ENCODE peak calls at places on chromosomes 1 and 21, in nine cellular contexts. K is lower lobe of right lung; X is neural progenitor cell; O is HCT116; D is aorta; Q is PC-3; H is hepatocyte; I is effector memory CD4-positive, alpha-beta T cell; P is cardiac muscle cell. T is an unnamed sample.

GRCh38 chr1:245168090-245168489 is 13.3 kb downstream of the KIF26B start:
- DNase-seq in H (no peak), Q (no peak), K (peak; percentile 72), X (no peak), O (no peak), I (no peak), D (peak; percentile 80), P (no peak), T (no peak)

GRCh38 chr21:14742119-14742518 is 196.0 kb upstream of the SAMSN1 start:
- DNase-seq in O (no peak), K (no peak), Q (peak; percentile 4), H (no peak), I (no peak), P (no peak), D (no peak), X (no peak), T (no peak)

GRCh38 chr1:244049142-244049968 is 1.7 kb upstream of the ZBTB18 start:
- DNase-seq in O (no peak), H (peak; percentile 76), Q (peak; percentile 38), P (peak; percentile 18), I (peak; percentile 29), X (peak; percentile 83), K (peak; percentile 63), D (peak; percentile 60), T (peak; percentile 35)

GRCh38 chr21:29725025-29725736 is 214.6 kb downstream of the GRIK1 start:
- DNase-seq in I (no peak), H (peak; percentile 31), Q (peak; percentile 24), D (no peak), K (no peak), P (no peak), X (no peak), O (no peak), T (no peak)

GRCh38 chr1:228268891-228269285 is 61.0 kb downstream of the OBSCN start:
- DNase-seq in I (no peak), P (no peak), D (no peak), O (no peak), X (no peak), H (no peak), K (no peak), Q (no peak), T (no peak)

GRCh38 chr1:103063911-103064310 is 44.4 kb downstream of the COL11A1 start:
- DNase-seq in D (no peak), K (no peak), H (no peak), I (no peak), O (no peak), P (peak; percentile 43), X (no peak), Q (no peak), T (no peak)

GRCh38 chr1:3067671-3068399 is 1.2 kb upstream of the PRDM16 start:
- DNase-seq in Q (no peak), X (peak; percentile 49), P (no peak), H (no peak), D (peak; percentile 48), I (no peak), O (no peak), K (peak; percentile 49), T (no peak)

GRCh38 chr1:186648606-186649005 is 31.6 kb downstream of the PTGS2 start:
- DNase-seq in Q (no peak), P (no peak), H (no peak), K (no peak), O (no peak), I (no peak), X (no peak), D (no peak), T (no peak)

GRCh38 chr1:6686294-6686693 is 15.3 kb downstream of the DNAJC11 start:
- DNase-seq in K (no peak), I (no peak), Q (no peak), D (no peak), P (no peak), X (no peak), H (no peak), O (no peak), T (peak; percentile 62)

GRCh38 chr21:31310750-31311149 is 33.3 kb downstream of the TIAM1 start:
- DNase-seq in O (no peak), X (peak; percentile 33), D (no peak), H (no peak), Q (peak; percentile 47), K (no peak), P (no peak), I (no peak), T (peak; percentile 11)

GRCh38 chr1:17755120-17755519 is at the start of gene ACTL8:
- DNase-seq in Q (no peak), D (no peak), O (no peak), P (no peak), X (no peak), K (peak; percentile 24), H (no peak), I (no peak), T (no peak)

GRCh38 chr21:32413697-32414578 is 1.4 kb downstream of the EVA1C start:
- DNase-seq in O (no peak), K (peak; percentile 80), H (no peak), D (no peak), I (no peak), P (peak; percentile 78), X (no peak), Q (peak; percentile 46), T (no peak)

GRCh38 chr1:205504311-205505075 is at the start of gene CDK18:
- DNase-seq in D (peak; percentile 92), O (peak; percentile 73), P (peak; percentile 75), X (peak; percentile 85), K (peak; percentile 93), I (no peak), Q (peak; percentile 86), H (peak; percentile 81), T (peak; percentile 76)

GRCh38 chr1:227315500-227316346 is 2.6 kb downstream of the CDC42BPA start:
- DNase-seq in K (no peak), P (peak; percentile 81), O (no peak), H (peak; percentile 70), D (no peak), I (no peak), X (peak; percentile 16), Q (peak; percentile 74), T (peak; percentile 54)

GRCh38 chr21:43815991-43816390 is 26.6 kb downstream of the RRP1 start:
- DNase-seq in K (no peak), I (no peak), D (no peak), X (no peak), Q (no peak), H (no peak), O (no peak), P (no peak), T (no peak)
- H3K27me3 ChIP-seq in K (no peaks in the 10 kb centered on the region), I (no peaks in the 10 kb centered on the region), D (no peaks in the 10 kb centered on the region), X (no peaks in the 10 kb centered on the region), Q (no peaks in the 10 kb centered on the region), H (no peaks in the 10 kb centered on the region), O (no peaks in the 10 kb centered on the region), P (no peaks in the 10 kb centered on the region), T (no peaks in the 10 kb centered on the region)

GRCh38 chr1:4095466-4095865 is 195.4 kb upstream of the C1orf174 start:
- DNase-seq in O (no peak), D (no peak), X (no peak), H (no peak), I (no peak), P (no peak), Q (no peak), K (no peak), T (no peak)

GRCh38 chr1:4090556-4090955 is 190.5 kb upstream of the C1orf174 start:
- DNase-seq in O (no peak), X (no peak), P (no peak), Q (no peak), K (no peak), I (no peak), D (no peak), H (no peak), T (no peak)

GRCh38 chr1:4091996-4092395 is 191.9 kb upstream of the C1orf174 start:
- DNase-seq in P (no peak), O (no peak), Q (no peak), H (no peak), D (no peak), K (no peak), X (no peak), I (no peak), T (no peak)

GRCh38 chr1:4090976-4091660 is 191.0 kb upstream of the C1orf174 start:
- DNase-seq in I (no peak), K (no peak), P (no peak), X (no peak), O (no peak), D (no peak), H (no peak), Q (no peak), T (no peak)

GRCh38 chr1:4093856-4094565 is 193.9 kb upstream of the C1orf174 start:
- DNase-seq in I (no peak), D (no peak), K (no peak), X (no peak), P (no peak), H (no peak), Q (no peak), O (no peak), T (no peak)
- H3K9me3 ChIP-seq in I (no peaks in the 10 kb centered on the region), D (peaks cover 23% of the 10 kb centered on the region), K (peaks cover 3% of the 10 kb centered on the region), X (no peaks in the 10 kb centered on the region), P (no peaks in the 10 kb centered on the region), H (no peaks in the 10 kb centered on the region), Q (peaks cover 5% of the 10 kb centered on the region), O (no peaks in the 10 kb centered on the region), T (no peaks in the 10 kb centered on the region)

GRCh38 chr1:67431869-67432578 is 1.8 kb upstream of the SERBP1 start:
- DNase-seq in K (no peak), H (no peak), D (no peak), X (no peak), Q (no peak), I (no peak), P (no peak), O (no peak), T (no peak)
- H3K4me3 ChIP-seq in K (peak overlapping the region; percentile 84), H (no peak overlapping the region), D (no peak overlapping the region), X (no peak overlapping the region), Q (no peak overlapping the region), I (no peak overlapping the region), P (no peak overlapping the region), O (no peak overlapping the region), T (peak overlapping the region; percentile 92)

GRCh38 chr1:53371121-53371666 is 43.3 kb upstream of the LRP8 start:
- DNase-seq in K (no peak), X (peak; percentile 26), Q (no peak), P (no peak), I (no peak), O (no peak), H (no peak), D (peak; percentile 36), T (no peak)

GRCh38 chr1:53373246-53373645 is 45.4 kb upstream of the LRP8 start:
- DNase-seq in K (no peak), Q (no peak), O (no peak), I (no peak), X (no peak), D (peak; percentile 32), H (no peak), P (no peak), T (no peak)

GRCh38 chr1:53372501-53372951 is 44.7 kb upstream of the LRP8 start:
- DNase-seq in D (peak; percentile 47), I (no peak), Q (no peak), O (no peak), K (no peak), P (no peak), X (no peak), H (no peak), T (no peak)

GRCh38 chr1:53370369-53370961 is 42.6 kb upstream of the LRP8 start:
- DNase-seq in P (no peak), O (no peak), I (no peak), Q (no peak), X (no peak), K (no peak), D (peak; percentile 21), H (no peak), T (no peak)

DNA sequence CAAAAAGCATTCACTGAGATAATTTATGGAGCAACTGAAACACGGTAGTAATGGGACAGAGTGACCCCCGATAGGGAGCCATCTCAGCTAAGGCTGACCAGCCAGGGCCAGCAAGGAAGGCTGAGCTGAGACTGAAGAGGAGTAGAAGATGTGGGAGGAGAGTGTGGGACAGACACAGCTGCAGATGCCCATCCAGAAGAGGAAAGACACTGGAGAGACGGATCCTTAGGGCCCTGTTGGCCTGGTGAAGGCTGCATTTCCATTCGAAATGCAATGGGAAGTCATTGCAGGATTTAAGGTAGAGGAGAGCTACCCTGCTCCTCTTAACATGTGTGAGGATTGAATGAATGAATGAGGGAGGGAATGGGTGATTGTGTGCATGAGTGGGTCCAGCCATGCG is 44.0 kb upstream of the LRP8 start:
- DNase-seq in X (no peak), Q (no peak), K (no peak), D (peak; percentile 8), P (no peak), O (no peak), I (no peak), H (no peak), T (no peak)
- H3K27me3 ChIP-seq in X (no peaks in the 10 kb centered on the region), Q (no peaks in the 10 kb centered on the region), K (no peaks in the 10 kb centered on the region), D (no peaks in the 10 kb centered on the region), P (peaks cover 71% of the 10 kb centered on the region), O (no peaks in the 10 kb centered on the region), I (no peaks in the 10 kb centered on the region), H (peaks cover 3% of the 10 kb centered on the region), T (no peaks in the 10 kb centered on the region)